ENCODE peak calls at places on chromosomes 1 and 21, in six cellular contexts. O, W, C, P, L and M are unnamed samples.

GRCh38 chr1:83102630-83103071 is 896.3 kb downstream of the TTLL7 start:
- DNase-seq in O (peak; percentile 35), L (no peak), P (no peak), W (no peak), C (peak; percentile 1), M (no peak)

GRCh38 chr1:172966844-172967540 is 83.7 kb downstream of the TNFSF18 start:
- DNase-seq in W (peak; percentile 45), O (no peak), C (peak; percentile 52), L (no peak), P (no peak), M (no peak)

GRCh38 chr1:20899154-20899972 is 112.3 kb upstream of the HP1BP3 start:
- DNase-seq in W (no peak), P (no peak), L (peak; percentile 36), C (no peak), O (no peak), M (no peak)

GRCh38 chr1:70909262-70909817 is 138.3 kb downstream of the PTGER3 start:
- DNase-seq in P (no peak), C (no peak), W (no peak), O (no peak), L (no peak), M (no peak)

GRCh38 chr1:12039141-12039525 is 19.8 kb downstream of the MIIP start:
- DNase-seq in W (no peak), O (no peak), L (no peak), C (no peak), P (no peak), M (no peak)

GRCh38 chr1:26694597-26695416 is 1.0 kb upstream of the ARID1A start:
- DNase-seq in O (no peak), C (no peak), L (no peak), W (no peak), P (no peak), M (no peak)

GRCh38 chr21:32410291-32410690 is 2.2 kb upstream of the EVA1C start:
- DNase-seq in L (no peak), P (no peak), O (no peak), C (no peak), W (no peak), M (no peak)

GRCh38 chr1:156372876-156373275 is 3.9 kb downstream of the RHBG start:
- DNase-seq in C (no peak), P (no peak), O (no peak), W (no peak), L (no peak), M (no peak)

GRCh38 chr1:231808990-231809389 is 182.4 kb downstream of the DISC1 start:
- DNase-seq in W (peak; percentile 91), L (no peak), P (no peak), O (no peak), C (peak; percentile 81), M (no peak)

GRCh38 chr21:16912075-16912474 is 600.8 kb upstream of the CXADR start:
- DNase-seq in W (peak; percentile 12), L (no peak), P (no peak), O (no peak), C (peak; percentile 26), M (no peak)
- TF ChIP-seq CTCF in W (no peak), L (no peak), P (no peak), O (no peak), C (no peak), M (no peak)

GRCh38 chr1:234463749-234464148 is 15.2 kb downstream of the TARBP1 start:
- DNase-seq in L (no peak), P (no peak), O (no peak), W (no peak), C (no peak), M (no peak)
- TF ChIP-seq CTCF in L (no peak), P (no peak), O (no peak), W (no peak), C (no peak), M (no peak)

GRCh38 chr1:183131166-183131565 is 54.9 kb upstream of the LAMC2 start:
- DNase-seq in O (no peak), P (no peak), W (no peak), L (no peak), C (no peak), M (no peak)

GRCh38 chr1:183138301-183138700 is 47.8 kb upstream of the LAMC2 start:
- DNase-seq in L (no peak), C (peak; percentile 54), W (no peak), P (no peak), O (no peak), M (no peak)

GRCh38 chr1:183139281-183139942 is 46.7 kb upstream of the LAMC2 start:
- DNase-seq in P (no peak), W (peak; percentile 40), L (peak; percentile 64), O (no peak), C (peak; percentile 75), M (no peak)

GRCh38 chr1:183137782-183138181 is 48.3 kb upstream of the LAMC2 start:
- DNase-seq in P (no peak), C (peak; percentile 74), L (no peak), W (no peak), O (no peak), M (no peak)

GRCh38 chr1:183135336-183135735 is 50.7 kb upstream of the LAMC2 start:
- DNase-seq in L (no peak), W (no peak), O (no peak), P (no peak), C (no peak), M (no peak)
- TF ChIP-seq CTCF in L (no peak), W (no peak), O (no peak), P (no peak), C (no peak), M (no peak)

GRCh38 chr21:34944015-34944755 is 104.9 kb downstream of the RUNX1 start:
- DNase-seq in O (no peak), P (no peak), W (no peak), C (no peak), L (no peak), M (no peak)

GRCh38 chr21:34947122-34947534 is 102.0 kb downstream of the RUNX1 start:
- DNase-seq in C (no peak), W (no peak), O (no peak), P (no peak), L (no peak), M (no peak)

GRCh38 chr21:34945288-34945687 is 103.8 kb downstream of the RUNX1 start:
- DNase-seq in C (no peak), W (no peak), L (no peak), O (no peak), P (no peak), M (no peak)

GRCh38 chr21:34948157-34948556 is 100.9 kb downstream of the RUNX1 start:
- DNase-seq in C (no peak), P (no peak), L (no peak), W (no peak), O (no peak), M (no peak)

GRCh38 chr21:34946385-34947121 is 102.5 kb downstream of the RUNX1 start:
- DNase-seq in L (no peak), P (no peak), C (no peak), W (no peak), O (no peak), M (no peak)
- TF ChIP-seq CTCF in L (no peak), P (no peak), C (no peak), W (no peak), O (no peak), M (no peak)

DNA sequence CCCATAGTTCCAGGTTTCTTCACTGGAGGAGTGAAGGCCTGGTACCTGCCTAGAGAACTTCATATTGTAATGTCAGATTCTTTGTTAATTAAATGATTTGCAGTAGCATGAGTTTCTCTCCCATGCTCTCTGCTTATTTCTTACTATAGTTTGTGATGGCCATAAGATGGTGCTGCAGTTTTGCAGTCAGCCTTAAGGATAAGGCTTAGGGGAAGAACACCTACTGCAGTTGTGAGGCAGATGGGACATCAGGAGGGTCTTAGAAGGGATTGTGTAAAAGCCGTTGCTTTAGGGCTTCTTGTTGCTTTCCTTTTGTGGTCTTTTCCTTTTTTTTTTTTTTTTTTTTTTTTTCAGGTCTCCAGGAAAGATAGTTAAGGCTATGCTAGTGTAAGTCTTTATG is 61.8 kb downstream of the MACF1 start:
- DNase-seq in O (no peak), L (peak; percentile 15), P (no peak), C (peak; percentile 30), W (no peak), M (no peak)
- TF ChIP-seq CTCF in O (no peak), L (peak; percentile 17), P (no peak), C (peak; percentile 21), W (peak; percentile 40), M (no peak)

DNA sequence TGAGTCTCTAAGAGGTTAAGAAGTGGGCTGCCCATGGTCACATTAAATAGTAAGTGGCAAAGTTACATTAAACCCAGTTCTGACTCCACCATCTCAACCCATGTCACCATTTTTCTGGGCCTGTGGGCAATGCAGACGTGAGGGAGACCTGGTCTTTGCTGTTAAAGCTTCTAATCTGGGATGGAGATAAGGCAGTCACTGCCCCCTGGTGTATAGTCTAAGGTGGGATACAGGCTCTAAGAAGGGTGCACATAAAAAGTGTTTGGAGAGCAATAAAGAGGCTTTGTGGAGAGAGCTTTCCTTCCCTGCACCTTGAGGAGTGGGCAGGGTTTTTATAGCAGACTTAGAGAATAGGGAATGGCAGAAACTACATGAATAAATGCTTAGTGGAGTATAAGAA is 141.3 kb downstream of the ROR1 start:
- DNase-seq in O (no peak), P (no peak), C (peak; percentile 48), W (no peak), L (peak; percentile 41), M (no peak)
- TF ChIP-seq CTCF in O (no peak), P (no peak), C (peak; percentile 35), W (peak; percentile 68), L (no peak), M (no peak)